ENCODE peak calls at places on chromosomes 13 and 19, in nine cellular contexts. One of them, this sample, is unnamed. For H3K4me1, the result is how much of the 10 kb centered on the place peaks cover.

GRCh38 chr19:29851769-29852521 is 40.2 kb downstream of the CCNE1 start:
- DNase-seq in HCT116: no peak
- DNase-seq in CD4-positive, CD25-positive, alpha-beta regulatory T cell: no peak
- DNase-seq in lung: no peak
- DNase-seq in HepG2: no peak
- DNase-seq in stomach: no peak
- DNase-seq in uterus: no peak
- DNase-seq in cardiac muscle cell: no peak
- DNase-seq in fibroblast of lung: no peak
- DNase-seq in this sample: no peak

GRCh38 chr13:60370343-60370742 is 26.7 kb upstream of the TDRD3 start:
- DNase-seq in cardiac muscle cell: no peak
- DNase-seq in fibroblast of lung: no peak
- DNase-seq in stomach: no peak
- DNase-seq in CD4-positive, CD25-positive, alpha-beta regulatory T cell: peak
- DNase-seq in HCT116: no peak
- DNase-seq in lung: no peak
- DNase-seq in uterus: no peak
- DNase-seq in HepG2: no peak
- DNase-seq in this sample: no peak

GRCh38 chr19:57302020-57302465 is 18.2 kb upstream of the ZNF543 start:
- DNase-seq in uterus: no peak
- DNase-seq in fibroblast of lung: peak
- DNase-seq in lung: no peak
- DNase-seq in stomach: no peak
- DNase-seq in cardiac muscle cell: no peak
- DNase-seq in HepG2: no peak
- DNase-seq in CD4-positive, CD25-positive, alpha-beta regulatory T cell: no peak
- DNase-seq in HCT116: no peak
- DNase-seq in this sample: no peak

GRCh38 chr13:23899555-23899954 is 2.3 kb upstream of the C1QTNF9B start:
- DNase-seq in uterus: no peak
- DNase-seq in HepG2: peak
- DNase-seq in cardiac muscle cell: peak
- DNase-seq in fibroblast of lung: peak
- DNase-seq in CD4-positive, CD25-positive, alpha-beta regulatory T cell: peak
- DNase-seq in stomach: no peak
- DNase-seq in HCT116: no peak
- DNase-seq in lung: no peak
- DNase-seq in this sample: no peak

GRCh38 chr13:39530996-39531395 is 72.0 kb downstream of the LHFPL6 start:
- DNase-seq in stomach: no peak
- DNase-seq in HCT116: no peak
- DNase-seq in fibroblast of lung: peak
- DNase-seq in CD4-positive, CD25-positive, alpha-beta regulatory T cell: no peak
- DNase-seq in uterus: no peak
- DNase-seq in HepG2: no peak
- DNase-seq in cardiac muscle cell: no peak
- DNase-seq in lung: no peak
- DNase-seq in this sample: no peak

GRCh38 chr13:23600534-23600933 is 30.3 kb downstream of the TNFRSF19 start:
- DNase-seq in lung: no peak
- DNase-seq in CD4-positive, CD25-positive, alpha-beta regulatory T cell: no peak
- DNase-seq in stomach: no peak
- DNase-seq in fibroblast of lung: no peak
- DNase-seq in cardiac muscle cell: no peak
- DNase-seq in HepG2: no peak
- DNase-seq in uterus: no peak
- DNase-seq in HCT116: no peak
- DNase-seq in this sample: no peak

GRCh38 chr19:29596885-29597525 is 9.1 kb upstream of the POP4 start:
- DNase-seq in cardiac muscle cell: peak
- DNase-seq in HCT116: no peak
- DNase-seq in fibroblast of lung: peak
- DNase-seq in CD4-positive, CD25-positive, alpha-beta regulatory T cell: no peak
- DNase-seq in HepG2: peak
- DNase-seq in uterus: no peak
- DNase-seq in lung: no peak
- DNase-seq in stomach: no peak
- DNase-seq in this sample: no peak

GRCh38 chr13:103282571-103283450 is 216.6 kb upstream of the SLC10A2 start:
- DNase-seq in CD4-positive, CD25-positive, alpha-beta regulatory T cell: no peak
- DNase-seq in HepG2: no peak
- DNase-seq in stomach: no peak
- DNase-seq in uterus: no peak
- DNase-seq in fibroblast of lung: peak
- DNase-seq in lung: no peak
- DNase-seq in HCT116: no peak
- DNase-seq in cardiac muscle cell: peak
- DNase-seq in this sample: no peak

GRCh38 chr19:16458391-16459128 is 13.2 kb downstream of the EPS15L1 start:
- DNase-seq in lung: no peak
- DNase-seq in HCT116: no peak
- DNase-seq in cardiac muscle cell: no peak
- DNase-seq in CD4-positive, CD25-positive, alpha-beta regulatory T cell: no peak
- DNase-seq in fibroblast of lung: no peak
- DNase-seq in HepG2: peak
- DNase-seq in stomach: no peak
- DNase-seq in uterus: no peak
- DNase-seq in this sample: no peak

GRCh38 chr13:91133941-91134772 is 213.3 kb upstream of the MIR17HG start:
- DNase-seq in cardiac muscle cell: peak
- DNase-seq in fibroblast of lung: peak
- DNase-seq in lung: no peak
- DNase-seq in HCT116: peak
- DNase-seq in stomach: peak
- DNase-seq in CD4-positive, CD25-positive, alpha-beta regulatory T cell: peak
- DNase-seq in HepG2: peak
- DNase-seq in uterus: no peak
- DNase-seq in this sample: no peak

GRCh38 chr13:40665754-40666057 is 735 bp downstream of the FOXO1 start:
- DNase-seq in lung: no peak
- DNase-seq in stomach: no peak
- DNase-seq in cardiac muscle cell: no peak
- DNase-seq in fibroblast of lung: peak
- DNase-seq in HCT116: no peak
- DNase-seq in CD4-positive, CD25-positive, alpha-beta regulatory T cell: peak
- DNase-seq in uterus: no peak
- DNase-seq in HepG2: no peak
- DNase-seq in this sample: peak

GRCh38 chr19:42480335-42481095 is 37.8 kb upstream of the CXCL17 start:
- DNase-seq in cardiac muscle cell: no peak
- DNase-seq in stomach: peak
- DNase-seq in lung: peak
- DNase-seq in uterus: no peak
- DNase-seq in fibroblast of lung: peak
- DNase-seq in HCT116: no peak
- DNase-seq in CD4-positive, CD25-positive, alpha-beta regulatory T cell: peak
- DNase-seq in HepG2: peak
- DNase-seq in this sample: peak

GRCh38 chr19:38441660-38442348 is 8.3 kb downstream of the RYR1 start:
- DNase-seq in CD4-positive, CD25-positive, alpha-beta regulatory T cell: peak
- DNase-seq in HepG2: peak
- DNase-seq in lung: no peak
- DNase-seq in cardiac muscle cell: peak
- DNase-seq in fibroblast of lung: no peak
- DNase-seq in stomach: no peak
- DNase-seq in HCT116: no peak
- DNase-seq in uterus: no peak
- DNase-seq in this sample: no peak

GRCh38 chr13:62360609-62361008 is 945.0 kb upstream of the PCDH20 start:
- DNase-seq in HepG2: no peak
- DNase-seq in fibroblast of lung: no peak
- DNase-seq in stomach: no peak
- DNase-seq in cardiac muscle cell: no peak
- DNase-seq in lung: no peak
- DNase-seq in uterus: no peak
- DNase-seq in HCT116: no peak
- DNase-seq in CD4-positive, CD25-positive, alpha-beta regulatory T cell: no peak
- DNase-seq in this sample: no peak

GRCh38 chr19:49691243-49692101 is 556 bp downstream of the CPT1C start:
- DNase-seq in stomach: no peak
- DNase-seq in HepG2: no peak
- DNase-seq in uterus: peak
- DNase-seq in HCT116: no peak
- DNase-seq in cardiac muscle cell: peak
- DNase-seq in lung: no peak
- DNase-seq in fibroblast of lung: peak
- DNase-seq in CD4-positive, CD25-positive, alpha-beta regulatory T cell: no peak
- DNase-seq in this sample: no peak

GRCh38 chr19:19446655-19447437 is 41.4 kb downstream of the GATAD2A start:
- DNase-seq in uterus: no peak
- DNase-seq in CD4-positive, CD25-positive, alpha-beta regulatory T cell: no peak
- DNase-seq in fibroblast of lung: no peak
- DNase-seq in HepG2: no peak
- DNase-seq in stomach: no peak
- DNase-seq in cardiac muscle cell: no peak
- DNase-seq in HCT116: no peak
- DNase-seq in lung: no peak
- DNase-seq in this sample: no peak
- H3K4me1 ChIP-seq in uterus: under half
- H3K4me1 ChIP-seq in CD4-positive, CD25-positive, alpha-beta regulatory T cell: half or more
- H3K4me1 ChIP-seq in fibroblast of lung: under half
- H3K4me1 ChIP-seq in HepG2: under half
- H3K4me1 ChIP-seq in stomach: half or more
- H3K4me1 ChIP-seq in cardiac muscle cell: under half
- H3K4me1 ChIP-seq in HCT116: under half
- H3K4me1 ChIP-seq in lung: under half
- H3K4me1 ChIP-seq in this sample: half or more

GRCh38 chr13:99432637-99433542 is 68.4 kb upstream of the TM9SF2 start:
- DNase-seq in uterus: no peak
- DNase-seq in CD4-positive, CD25-positive, alpha-beta regulatory T cell: peak
- DNase-seq in lung: peak
- DNase-seq in HepG2: peak
- DNase-seq in cardiac muscle cell: peak
- DNase-seq in HCT116: peak
- DNase-seq in stomach: peak
- DNase-seq in fibroblast of lung: peak
- DNase-seq in this sample: peak
- H3K4me3 ChIP-seq in uterus: no peak
- H3K4me3 ChIP-seq in CD4-positive, CD25-positive, alpha-beta regulatory T cell: peak
- H3K4me3 ChIP-seq in lung: no peak
- H3K4me3 ChIP-seq in HepG2: peak
- H3K4me3 ChIP-seq in cardiac muscle cell: no peak
- H3K4me3 ChIP-seq in HCT116: peak
- H3K4me3 ChIP-seq in stomach: no peak
- H3K4me3 ChIP-seq in fibroblast of lung: no peak
- H3K4me3 ChIP-seq in this sample: peak

DNA sequence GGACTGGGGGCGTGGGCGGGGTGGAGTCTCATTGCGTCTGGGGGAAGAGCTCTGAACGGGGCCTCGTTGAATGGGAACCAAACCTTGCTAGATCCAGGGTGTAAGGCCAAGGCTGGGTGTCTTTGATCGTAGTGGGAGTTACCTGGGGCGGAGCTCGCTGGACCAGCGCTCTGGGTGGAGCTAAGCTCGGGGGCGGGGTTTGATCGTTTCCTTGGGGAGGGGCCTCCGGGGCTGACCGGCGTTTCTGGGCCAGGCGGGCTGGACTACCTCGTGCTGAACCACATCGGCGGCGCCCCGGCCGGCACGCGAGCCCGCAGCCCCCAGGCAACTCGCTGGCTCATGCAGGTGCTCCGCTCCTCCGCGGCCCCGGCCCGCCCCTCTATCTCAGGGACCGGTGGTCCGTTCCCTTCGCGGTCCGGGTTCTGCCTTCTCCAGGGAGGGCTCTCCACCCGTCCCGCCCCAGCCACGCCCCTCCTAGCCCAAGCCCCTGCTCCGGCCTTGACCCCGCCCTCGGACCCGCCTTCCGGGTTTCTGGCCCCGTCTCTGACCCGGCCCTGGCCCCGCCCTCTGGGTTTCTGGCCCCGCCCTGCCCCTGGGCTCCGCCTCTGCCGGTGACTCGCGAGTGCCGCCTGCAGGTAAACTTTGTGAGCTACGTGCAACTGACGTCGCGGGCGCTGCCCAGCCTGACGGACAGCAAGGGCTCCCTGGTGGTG is 3.3 kb upstream of the RPL36 start:
- DNase-seq in cardiac muscle cell: peak
- DNase-seq in CD4-positive, CD25-positive, alpha-beta regulatory T cell: peak
- DNase-seq in lung: peak
- DNase-seq in HepG2: peak
- DNase-seq in uterus: peak
- DNase-seq in stomach: peak
- DNase-seq in fibroblast of lung: peak
- DNase-seq in HCT116: peak
- DNase-seq in this sample: peak
- H3K27ac ChIP-seq in cardiac muscle cell: peak
- H3K27ac ChIP-seq in CD4-positive, CD25-positive, alpha-beta regulatory T cell: peak
- H3K27ac ChIP-seq in lung: peak
- H3K27ac ChIP-seq in HepG2: peak
- H3K27ac ChIP-seq in uterus: peak
- H3K27ac ChIP-seq in stomach: peak
- H3K27ac ChIP-seq in fibroblast of lung: peak
- H3K27ac ChIP-seq in HCT116: peak
- H3K27ac ChIP-seq in this sample: peak

DNA sequence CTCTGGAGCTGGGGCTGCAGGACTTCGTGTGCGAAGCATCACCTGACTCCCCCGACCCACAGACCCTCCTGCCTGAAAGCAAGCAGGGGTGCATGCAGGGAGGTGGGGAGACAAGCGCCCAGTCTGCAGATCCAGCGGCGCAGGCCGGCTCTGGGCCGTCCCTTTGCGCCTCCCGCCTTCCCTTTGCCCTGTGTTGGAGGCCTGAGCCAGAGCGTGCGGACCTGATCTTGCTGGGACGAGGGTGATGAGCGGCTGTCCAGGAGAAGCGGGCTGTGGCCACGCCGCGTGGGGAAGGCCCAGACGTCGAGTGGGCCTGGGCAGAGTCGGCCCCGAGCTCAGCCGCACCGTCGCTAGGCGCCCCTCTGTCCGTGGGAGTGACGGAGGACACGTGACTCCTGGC is 5.3 kb upstream of the GRTP1 start:
- DNase-seq in stomach: peak
- DNase-seq in lung: no peak
- DNase-seq in CD4-positive, CD25-positive, alpha-beta regulatory T cell: no peak
- DNase-seq in HCT116: no peak
- DNase-seq in fibroblast of lung: no peak
- DNase-seq in uterus: no peak
- DNase-seq in HepG2: no peak
- DNase-seq in cardiac muscle cell: no peak
- DNase-seq in this sample: no peak
- H3K4me1 ChIP-seq in stomach: under half
- H3K4me1 ChIP-seq in lung: under half
- H3K4me1 ChIP-seq in CD4-positive, CD25-positive, alpha-beta regulatory T cell: under half
- H3K4me1 ChIP-seq in HCT116: under half
- H3K4me1 ChIP-seq in fibroblast of lung: under half
- H3K4me1 ChIP-seq in uterus: under half
- H3K4me1 ChIP-seq in HepG2: under half
- H3K4me1 ChIP-seq in cardiac muscle cell: under half
- H3K4me1 ChIP-seq in this sample: under half

GRCh38 chr13:109114991-109115390 is 485.6 kb downstream of the MYO16 start:
- DNase-seq in CD4-positive, CD25-positive, alpha-beta regulatory T cell: no peak
- DNase-seq in stomach: no peak
- DNase-seq in uterus: no peak
- DNase-seq in HCT116: no peak
- DNase-seq in cardiac muscle cell: no peak
- DNase-seq in lung: no peak
- DNase-seq in HepG2: no peak
- DNase-seq in fibroblast of lung: no peak
- DNase-seq in this sample: no peak
- H3K4me3 ChIP-seq in CD4-positive, CD25-positive, alpha-beta regulatory T cell: no peak
- H3K4me3 ChIP-seq in stomach: no peak
- H3K4me3 ChIP-seq in uterus: no peak
- H3K4me3 ChIP-seq in HCT116: no peak
- H3K4me3 ChIP-seq in cardiac muscle cell: no peak
- H3K4me3 ChIP-seq in lung: no peak
- H3K4me3 ChIP-seq in HepG2: no peak
- H3K4me3 ChIP-seq in fibroblast of lung: no peak
- H3K4me3 ChIP-seq in this sample: no peak